ENCODE peak calls at places on chromosomes 7 and 10, in ten cellular contexts. One of them, this sample, is unnamed.

GRCh38 chr7:39453743-39454355 is 112.4 kb upstream of the YAE1 start:
- DNase-seq in tibial artery: no peak
- DNase-seq in thoracic aorta: no peak
- DNase-seq in PC-3: peak; percentile 65
- DNase-seq in H9: peak; percentile 76
- DNase-seq in body of pancreas: peak; percentile 49
- DNase-seq in HepG2: peak; percentile 44
- DNase-seq in CD8-positive, alpha-beta T cell: peak; percentile 46
- DNase-seq in lung: peak; percentile 47
- DNase-seq in mesenchymal stem cell: peak; percentile 48
- DNase-seq in this sample: peak; percentile 72

GRCh38 chr7:2388637-2388954 is 14.8 kb upstream of the CHST12 start:
- DNase-seq in tibial artery: no peak
- DNase-seq in thoracic aorta: no peak
- DNase-seq in PC-3: no peak
- DNase-seq in H9: no peak
- DNase-seq in body of pancreas: no peak
- DNase-seq in HepG2: no peak
- DNase-seq in CD8-positive, alpha-beta T cell: no peak
- DNase-seq in lung: no peak
- DNase-seq in mesenchymal stem cell: no peak
- DNase-seq in this sample: no peak

GRCh38 chr7:119270045-119270464 is 1002.9 kb upstream of the KCND2 start:
- DNase-seq in tibial artery: peak; percentile 55
- DNase-seq in thoracic aorta: no peak
- DNase-seq in PC-3: peak; percentile 82
- DNase-seq in H9: peak; percentile 64
- DNase-seq in body of pancreas: peak; percentile 68
- DNase-seq in HepG2: peak; percentile 66
- DNase-seq in CD8-positive, alpha-beta T cell: no peak
- DNase-seq in lung: peak; percentile 43
- DNase-seq in mesenchymal stem cell: peak; percentile 73
- DNase-seq in this sample: peak; percentile 86

GRCh38 chr7:35012155-35012554 is 25.1 kb downstream of the DPY19L1 start:
- DNase-seq in tibial artery: no peak
- DNase-seq in thoracic aorta: no peak
- DNase-seq in PC-3: no peak
- DNase-seq in H9: no peak
- DNase-seq in body of pancreas: no peak
- DNase-seq in HepG2: no peak
- DNase-seq in CD8-positive, alpha-beta T cell: no peak
- DNase-seq in lung: no peak
- DNase-seq in mesenchymal stem cell: no peak
- DNase-seq in this sample: no peak

GRCh38 chr10:46550076-46550790 is 6.2 kb downstream of the GPRIN2 start:
- DNase-seq in tibial artery: peak; percentile 70
- DNase-seq in thoracic aorta: peak; percentile 1
- DNase-seq in PC-3: no peak
- DNase-seq in H9: peak; percentile 34
- DNase-seq in body of pancreas: peak; percentile 1
- DNase-seq in HepG2: no peak
- DNase-seq in CD8-positive, alpha-beta T cell: peak; percentile 15
- DNase-seq in lung: peak; percentile 30
- DNase-seq in mesenchymal stem cell: no peak
- DNase-seq in this sample: no peak

GRCh38 chr7:44094365-44094764 is 9.8 kb upstream of the AEBP1 start:
- DNase-seq in tibial artery: no peak
- DNase-seq in thoracic aorta: no peak
- DNase-seq in PC-3: no peak
- DNase-seq in H9: no peak
- DNase-seq in body of pancreas: no peak
- DNase-seq in HepG2: no peak
- DNase-seq in CD8-positive, alpha-beta T cell: no peak
- DNase-seq in lung: no peak
- DNase-seq in mesenchymal stem cell: no peak
- DNase-seq in this sample: no peak

GRCh38 chr7:114997487-114998404 is 75.9 kb downstream of the MDFIC start:
- DNase-seq in tibial artery: no peak
- DNase-seq in thoracic aorta: no peak
- DNase-seq in PC-3: peak; percentile 38
- DNase-seq in H9: no peak
- DNase-seq in body of pancreas: no peak
- DNase-seq in HepG2: no peak
- DNase-seq in CD8-positive, alpha-beta T cell: no peak
- DNase-seq in lung: no peak
- DNase-seq in mesenchymal stem cell: no peak
- DNase-seq in this sample: no peak

GRCh38 chr10:109895095-109895818 is 28.1 kb downstream of the XPNPEP1 start:
- DNase-seq in tibial artery: peak; percentile 92
- DNase-seq in thoracic aorta: peak; percentile 85
- DNase-seq in PC-3: no peak
- DNase-seq in H9: peak; percentile 28
- DNase-seq in body of pancreas: peak; percentile 36
- DNase-seq in HepG2: no peak
- DNase-seq in CD8-positive, alpha-beta T cell: no peak
- DNase-seq in lung: no peak
- DNase-seq in mesenchymal stem cell: peak; percentile 51
- DNase-seq in this sample: no peak

GRCh38 chr10:24449334-24449740 is 240.4 kb downstream of the KIAA1217 start:
- DNase-seq in tibial artery: no peak
- DNase-seq in thoracic aorta: no peak
- DNase-seq in PC-3: no peak
- DNase-seq in H9: no peak
- DNase-seq in body of pancreas: no peak
- DNase-seq in HepG2: no peak
- DNase-seq in CD8-positive, alpha-beta T cell: no peak
- DNase-seq in lung: no peak
- DNase-seq in mesenchymal stem cell: peak; percentile 38
- DNase-seq in this sample: no peak

GRCh38 chr7:57361406-57361805 is 88.6 kb upstream of the ZNF716 start:
- DNase-seq in tibial artery: no peak
- DNase-seq in thoracic aorta: no peak
- DNase-seq in PC-3: no peak
- DNase-seq in H9: no peak
- DNase-seq in body of pancreas: no peak
- DNase-seq in HepG2: no peak
- DNase-seq in CD8-positive, alpha-beta T cell: no peak
- DNase-seq in lung: no peak
- DNase-seq in mesenchymal stem cell: no peak
- DNase-seq in this sample: no peak

GRCh38 chr7:57367171-57367570 is 82.8 kb upstream of the ZNF716 start:
- DNase-seq in tibial artery: no peak
- DNase-seq in thoracic aorta: no peak
- DNase-seq in PC-3: no peak
- DNase-seq in H9: no peak
- DNase-seq in body of pancreas: no peak
- DNase-seq in HepG2: no peak
- DNase-seq in CD8-positive, alpha-beta T cell: no peak
- DNase-seq in lung: no peak
- DNase-seq in mesenchymal stem cell: no peak
- DNase-seq in this sample: no peak

GRCh38 chr7:57364933-57365710 is 84.9 kb upstream of the ZNF716 start:
- DNase-seq in tibial artery: no peak
- DNase-seq in thoracic aorta: no peak
- DNase-seq in PC-3: no peak
- DNase-seq in H9: no peak
- DNase-seq in body of pancreas: no peak
- DNase-seq in HepG2: no peak
- DNase-seq in CD8-positive, alpha-beta T cell: no peak
- DNase-seq in lung: no peak
- DNase-seq in mesenchymal stem cell: no peak
- DNase-seq in this sample: no peak

GRCh38 chr7:57362868-57363267 is 87.1 kb upstream of the ZNF716 start:
- DNase-seq in tibial artery: no peak
- DNase-seq in thoracic aorta: no peak
- DNase-seq in PC-3: no peak
- DNase-seq in H9: no peak
- DNase-seq in body of pancreas: no peak
- DNase-seq in HepG2: no peak
- DNase-seq in CD8-positive, alpha-beta T cell: no peak
- DNase-seq in lung: no peak
- DNase-seq in mesenchymal stem cell: no peak
- DNase-seq in this sample: no peak

GRCh38 chr7:57363321-57363720 is 86.7 kb upstream of the ZNF716 start:
- DNase-seq in tibial artery: no peak
- DNase-seq in thoracic aorta: no peak
- DNase-seq in PC-3: no peak
- DNase-seq in H9: no peak
- DNase-seq in body of pancreas: no peak
- DNase-seq in HepG2: no peak
- DNase-seq in CD8-positive, alpha-beta T cell: no peak
- DNase-seq in lung: no peak
- DNase-seq in mesenchymal stem cell: no peak
- DNase-seq in this sample: no peak
- H3K9me3 ChIP-seq in tibial artery: no peaks in the 10 kb centered on the region
- H3K9me3 ChIP-seq in thoracic aorta: no peaks in the 10 kb centered on the region
- H3K9me3 ChIP-seq in PC-3: peaks cover 4% of the 10 kb centered on the region
- H3K9me3 ChIP-seq in H9: peaks cover 94% of the 10 kb centered on the region
- H3K9me3 ChIP-seq in body of pancreas: no peaks in the 10 kb centered on the region
- H3K9me3 ChIP-seq in HepG2: peaks cover 99% of the 10 kb centered on the region
- H3K9me3 ChIP-seq in CD8-positive, alpha-beta T cell: no peaks in the 10 kb centered on the region
- H3K9me3 ChIP-seq in lung: no peaks in the 10 kb centered on the region
- H3K9me3 ChIP-seq in mesenchymal stem cell: peaks cover 14% of the 10 kb centered on the region
- H3K9me3 ChIP-seq in this sample: peaks cover 63% of the 10 kb centered on the region

GRCh38 chr7:63037242-63037641 is 961.4 kb upstream of the ZNF722 start:
- DNase-seq in tibial artery: no peak
- DNase-seq in thoracic aorta: no peak
- DNase-seq in PC-3: no peak
- DNase-seq in H9: no peak
- DNase-seq in body of pancreas: no peak
- DNase-seq in HepG2: no peak
- DNase-seq in CD8-positive, alpha-beta T cell: no peak
- DNase-seq in lung: no peak
- DNase-seq in mesenchymal stem cell: no peak
- DNase-seq in this sample: no peak

GRCh38 chr7:63040336-63040735 is 958.3 kb upstream of the ZNF722 start:
- DNase-seq in tibial artery: no peak
- DNase-seq in thoracic aorta: no peak
- DNase-seq in PC-3: no peak
- DNase-seq in H9: no peak
- DNase-seq in body of pancreas: no peak
- DNase-seq in HepG2: no peak
- DNase-seq in CD8-positive, alpha-beta T cell: no peak
- DNase-seq in lung: no peak
- DNase-seq in mesenchymal stem cell: no peak
- DNase-seq in this sample: no peak

GRCh38 chr7:63040966-63041610 is 957.6 kb upstream of the ZNF722 start:
- DNase-seq in tibial artery: no peak
- DNase-seq in thoracic aorta: no peak
- DNase-seq in PC-3: no peak
- DNase-seq in H9: no peak
- DNase-seq in body of pancreas: no peak
- DNase-seq in HepG2: no peak
- DNase-seq in CD8-positive, alpha-beta T cell: no peak
- DNase-seq in lung: no peak
- DNase-seq in mesenchymal stem cell: no peak
- DNase-seq in this sample: no peak

GRCh38 chr7:63039882-63040281 is 958.8 kb upstream of the ZNF722 start:
- DNase-seq in tibial artery: no peak
- DNase-seq in thoracic aorta: no peak
- DNase-seq in PC-3: no peak
- DNase-seq in H9: no peak
- DNase-seq in body of pancreas: no peak
- DNase-seq in HepG2: no peak
- DNase-seq in CD8-positive, alpha-beta T cell: no peak
- DNase-seq in lung: no peak
- DNase-seq in mesenchymal stem cell: no peak
- DNase-seq in this sample: no peak

GRCh38 chr7:63038987-63039386 is 959.7 kb upstream of the ZNF722 start:
- DNase-seq in tibial artery: no peak
- DNase-seq in thoracic aorta: no peak
- DNase-seq in PC-3: no peak
- DNase-seq in H9: no peak
- DNase-seq in body of pancreas: no peak
- DNase-seq in HepG2: no peak
- DNase-seq in CD8-positive, alpha-beta T cell: no peak
- DNase-seq in lung: no peak
- DNase-seq in mesenchymal stem cell: no peak
- DNase-seq in this sample: no peak
- H3K9me3 ChIP-seq in tibial artery: no peaks in the 10 kb centered on the region
- H3K9me3 ChIP-seq in thoracic aorta: no peaks in the 10 kb centered on the region
- H3K9me3 ChIP-seq in PC-3: no peaks in the 10 kb centered on the region
- H3K9me3 ChIP-seq in H9: peaks cover 97% of the 10 kb centered on the region
- H3K9me3 ChIP-seq in body of pancreas: no peaks in the 10 kb centered on the region
- H3K9me3 ChIP-seq in HepG2: peaks cover 96% of the 10 kb centered on the region
- H3K9me3 ChIP-seq in CD8-positive, alpha-beta T cell: no peaks in the 10 kb centered on the region
- H3K9me3 ChIP-seq in lung: no peaks in the 10 kb centered on the region
- H3K9me3 ChIP-seq in mesenchymal stem cell: peaks cover 17% of the 10 kb centered on the region
- H3K9me3 ChIP-seq in this sample: peaks cover 50% of the 10 kb centered on the region

GRCh38 chr10:38112159-38112558 is 18.0 kb downstream of the ZNF37A start:
- DNase-seq in tibial artery: no peak
- DNase-seq in thoracic aorta: no peak
- DNase-seq in PC-3: no peak
- DNase-seq in H9: no peak
- DNase-seq in body of pancreas: no peak
- DNase-seq in HepG2: peak; percentile 21
- DNase-seq in CD8-positive, alpha-beta T cell: no peak
- DNase-seq in lung: no peak
- DNase-seq in mesenchymal stem cell: no peak
- DNase-seq in this sample: no peak
- H3K9me3 ChIP-seq in tibial artery: peaks cover 13% of the 10 kb centered on the region
- H3K9me3 ChIP-seq in thoracic aorta: peaks cover 85% of the 10 kb centered on the region
- H3K9me3 ChIP-seq in PC-3: peaks cover 49% of the 10 kb centered on the region
- H3K9me3 ChIP-seq in H9: peaks cover 46% of the 10 kb centered on the region
- H3K9me3 ChIP-seq in body of pancreas: no peaks in the 10 kb centered on the region
- H3K9me3 ChIP-seq in HepG2: peaks cover 10% of the 10 kb centered on the region
- H3K9me3 ChIP-seq in CD8-positive, alpha-beta T cell: peaks cover 24% of the 10 kb centered on the region
- H3K9me3 ChIP-seq in lung: peaks cover 36% of the 10 kb centered on the region
- H3K9me3 ChIP-seq in mesenchymal stem cell: peaks cover 73% of the 10 kb centered on the region
- H3K9me3 ChIP-seq in this sample: peaks cover 10% of the 10 kb centered on the region

GRCh38 chr7:158555034-158555520 is 32.5 kb downstream of the PTPRN2 start:
- DNase-seq in tibial artery: peak; percentile 40
- DNase-seq in thoracic aorta: no peak
- DNase-seq in PC-3: no peak
- DNase-seq in H9: no peak
- DNase-seq in body of pancreas: no peak
- DNase-seq in HepG2: no peak
- DNase-seq in CD8-positive, alpha-beta T cell: no peak
- DNase-seq in lung: no peak
- DNase-seq in mesenchymal stem cell: no peak
- DNase-seq in this sample: no peak
- H3K9me3 ChIP-seq in tibial artery: no peaks in the 10 kb centered on the region
- H3K9me3 ChIP-seq in thoracic aorta: no peaks in the 10 kb centered on the region
- H3K9me3 ChIP-seq in PC-3: no peaks in the 10 kb centered on the region
- H3K9me3 ChIP-seq in H9: no peaks in the 10 kb centered on the region
- H3K9me3 ChIP-seq in body of pancreas: no peaks in the 10 kb centered on the region
- H3K9me3 ChIP-seq in HepG2: no peaks in the 10 kb centered on the region
- H3K9me3 ChIP-seq in CD8-positive, alpha-beta T cell: no peaks in the 10 kb centered on the region
- H3K9me3 ChIP-seq in lung: no peaks in the 10 kb centered on the region
- H3K9me3 ChIP-seq in mesenchymal stem cell: no peaks in the 10 kb centered on the region
- H3K9me3 ChIP-seq in this sample: peaks cover 9% of the 10 kb centered on the region